ENCODE peak calls at places on chromosomes 4 and X, in five cellular contexts. B, X, K, I and L are unnamed samples.

GRCh38 chr4:80201326-80202151 is 4.2 kb downstream of the PRDM8 start:
- DNase-seq in B (no peak), X (no peak), K (peak; percentile 69), I (no peak), L (no peak)

GRCh38 chr4:76697129-76697803 is 200.7 kb downstream of the SOWAHB start:
- DNase-seq in B (no peak), X (no peak), K (no peak), I (no peak), L (no peak)

GRCh38 chr4:165834116-165834515 is 38.9 kb upstream of the TLL1 start:
- DNase-seq in B (no peak), X (no peak), K (no peak), I (no peak), L (no peak)

GRCh38 chrX:46588263-46588662 is 14.7 kb downstream of the CHST7 start:
- DNase-seq in B (peak; percentile 28), X (no peak), K (peak; percentile 4), I (peak; percentile 74), L (peak; percentile 1)

GRCh38 chr4:113327513-113327912 is 278.1 kb downstream of the ANK2 start:
- DNase-seq in B (no peak), X (no peak), K (no peak), I (no peak), L (no peak)

GRCh38 chr4:177155454-177155853 is 154.2 kb upstream of the NEIL3 start:
- DNase-seq in B (peak; percentile 15), X (no peak), K (no peak), I (no peak), L (no peak)

GRCh38 chrX:120790118-120790517 is 85.5 kb downstream of the CT47B1 start:
- DNase-seq in B (peak; percentile 65), X (peak; percentile 1), K (peak; percentile 26), I (peak; percentile 71), L (peak; percentile 17)

GRCh38 chrX:150366951-150367545 is 3.9 kb downstream of the MAMLD1 start:
- DNase-seq in B (peak; percentile 77), X (no peak), K (no peak), I (no peak), L (no peak)

GRCh38 chrX:69424910-69425309 is 79.2 kb upstream of the NALF2 start:
- DNase-seq in B (no peak), X (no peak), K (no peak), I (no peak), L (no peak)

GRCh38 chr4:140735779-140736391 is 20.3 kb downstream of the TBC1D9 start:
- DNase-seq in B (no peak), X (no peak), K (no peak), I (no peak), L (no peak)

GRCh38 chr4:43690121-43690520 is 758.5 kb downstream of the KCTD8 start:
- DNase-seq in B (no peak), X (no peak), K (no peak), I (no peak), L (no peak)

GRCh38 chr4:98828801-98829200 is 100.1 kb downstream of the EIF4E start:
- DNase-seq in B (peak; percentile 23), X (no peak), K (no peak), I (no peak), L (no peak)

GRCh38 chr4:98682719-98683118 is 24.3 kb upstream of the TSPAN5 start:
- DNase-seq in B (no peak), X (no peak), K (no peak), I (no peak), L (no peak)

GRCh38 chr4:159317203-159317602 is 214.3 kb downstream of the RAPGEF2 start:
- DNase-seq in B (no peak), X (no peak), K (no peak), I (no peak), L (no peak)

GRCh38 chr4:101806914-101807313 is 16.4 kb downstream of the BANK1 start:
- DNase-seq in B (peak; percentile 5), X (no peak), K (no peak), I (no peak), L (no peak)

GRCh38 chr4:85556293-85556692 is 81.3 kb downstream of the ARHGAP24 start:
- DNase-seq in B (no peak), X (no peak), K (no peak), I (no peak), L (no peak)

GRCh38 chr4:126738926-126739325 is 893.8 kb upstream of the INTU start:
- DNase-seq in B (no peak), X (no peak), K (no peak), I (no peak), L (no peak)

GRCh38 chrX:8190341-8190830 is 19.3 kb upstream of the VCX2 start:
- DNase-seq in B (no peak), X (no peak), K (no peak), I (no peak), L (no peak)

GRCh38 chrX:70138622-70139021 is 5.4 kb downstream of the IGBP1 start:
- DNase-seq in B (no peak), X (no peak), K (no peak), I (no peak), L (no peak)

GRCh38 chrX:122475306-122475705 is 708.8 kb upstream of the GRIA3 start:
- DNase-seq in B (no peak), X (no peak), K (no peak), I (no peak), L (no peak)

GRCh38 chrX:40096395-40097091 is 1.2 kb downstream of the BCOR start:
- DNase-seq in B (no peak), X (peak; percentile 53), K (no peak), I (peak; percentile 79), L (no peak)